ENCODE peak calls at places on chromosome X, in eight cellular contexts. One of them, this sample, is unnamed.

GRCh38 chrX:15619053-15619772 is 18.5 kb upstream of the ACE2 start:
- DNase-seq in neural progenitor cell: no peak
- DNase-seq in SK-N-SH: no peak
- DNase-seq in fibroblast of lung: peak; percentile 30
- DNase-seq in GM23248: peak; percentile 10
- DNase-seq in endothelial cell of umbilical vein: no peak
- DNase-seq in Karpas-422: no peak
- DNase-seq in IMR-90: peak; percentile 2
- DNase-seq in this sample: peak; percentile 93

GRCh38 chrX:29397506-29397905 is 810.3 kb downstream of the IL1RAPL1 start:
- DNase-seq in neural progenitor cell: no peak
- DNase-seq in SK-N-SH: no peak
- DNase-seq in fibroblast of lung: peak; percentile 87
- DNase-seq in GM23248: peak; percentile 1
- DNase-seq in endothelial cell of umbilical vein: no peak
- DNase-seq in Karpas-422: no peak
- DNase-seq in IMR-90: peak; percentile 58
- DNase-seq in this sample: no peak

GRCh38 chrX:114087543-114087942 is 496.3 kb upstream of the HTR2C start:
- DNase-seq in neural progenitor cell: no peak
- DNase-seq in SK-N-SH: no peak
- DNase-seq in fibroblast of lung: no peak
- DNase-seq in GM23248: no peak
- DNase-seq in endothelial cell of umbilical vein: no peak
- DNase-seq in Karpas-422: no peak
- DNase-seq in IMR-90: no peak
- DNase-seq in this sample: no peak

GRCh38 chrX:312621-313331 is 5.8 kb downstream of the GTPBP6 start:
- DNase-seq in neural progenitor cell: no peak
- DNase-seq in SK-N-SH: no peak
- DNase-seq in fibroblast of lung: no peak
- DNase-seq in GM23248: no peak
- DNase-seq in endothelial cell of umbilical vein: no peak
- DNase-seq in Karpas-422: no peak
- DNase-seq in IMR-90: no peak
- DNase-seq in this sample: no peak

GRCh38 chrX:13936804-13937203 is 92.9 kb downstream of the GEMIN8 start:
- DNase-seq in neural progenitor cell: no peak
- DNase-seq in SK-N-SH: no peak
- DNase-seq in fibroblast of lung: no peak
- DNase-seq in GM23248: no peak
- DNase-seq in endothelial cell of umbilical vein: no peak
- DNase-seq in Karpas-422: no peak
- DNase-seq in IMR-90: no peak
- DNase-seq in this sample: no peak

GRCh38 chrX:23127586-23127985 is 127.8 kb downstream of the DDX53 start:
- DNase-seq in neural progenitor cell: no peak
- DNase-seq in SK-N-SH: no peak
- DNase-seq in fibroblast of lung: no peak
- DNase-seq in GM23248: no peak
- DNase-seq in endothelial cell of umbilical vein: no peak
- DNase-seq in Karpas-422: no peak
- DNase-seq in IMR-90: no peak
- DNase-seq in this sample: no peak

GRCh38 chrX:48611703-48612102 is 14.4 kb downstream of the WDR13 start:
- DNase-seq in neural progenitor cell: no peak
- DNase-seq in SK-N-SH: no peak
- DNase-seq in fibroblast of lung: no peak
- DNase-seq in GM23248: no peak
- DNase-seq in endothelial cell of umbilical vein: no peak
- DNase-seq in Karpas-422: no peak
- DNase-seq in IMR-90: no peak
- DNase-seq in this sample: no peak

GRCh38 chrX:132292753-132293152 is 73.5 kb upstream of the RAP2C start:
- DNase-seq in neural progenitor cell: peak; percentile 70
- DNase-seq in SK-N-SH: peak; percentile 54
- DNase-seq in fibroblast of lung: peak; percentile 39
- DNase-seq in GM23248: peak; percentile 61
- DNase-seq in endothelial cell of umbilical vein: peak; percentile 35
- DNase-seq in Karpas-422: peak; percentile 74
- DNase-seq in IMR-90: peak; percentile 57
- DNase-seq in this sample: peak; percentile 49

GRCh38 chrX:107506596-107507031 is 57.2 kb downstream of the FRMPD3 start:
- DNase-seq in neural progenitor cell: no peak
- DNase-seq in SK-N-SH: peak; percentile 33
- DNase-seq in fibroblast of lung: no peak
- DNase-seq in GM23248: no peak
- DNase-seq in endothelial cell of umbilical vein: no peak
- DNase-seq in Karpas-422: no peak
- DNase-seq in IMR-90: no peak
- DNase-seq in this sample: no peak

GRCh38 chrX:24242649-24243556 is 71.0 kb downstream of the SUPT20HL2 start:
- DNase-seq in neural progenitor cell: no peak
- DNase-seq in SK-N-SH: no peak
- DNase-seq in fibroblast of lung: peak; percentile 18
- DNase-seq in GM23248: peak; percentile 77
- DNase-seq in endothelial cell of umbilical vein: no peak
- DNase-seq in Karpas-422: peak; percentile 76
- DNase-seq in IMR-90: peak; percentile 63
- DNase-seq in this sample: no peak

GRCh38 chrX:95318882-95319281 is 1365.8 kb upstream of the DIAPH2 start:
- DNase-seq in neural progenitor cell: peak; percentile 52
- DNase-seq in SK-N-SH: peak; percentile 31
- DNase-seq in fibroblast of lung: no peak
- DNase-seq in GM23248: peak; percentile 2
- DNase-seq in endothelial cell of umbilical vein: no peak
- DNase-seq in Karpas-422: peak; percentile 54
- DNase-seq in IMR-90: no peak
- DNase-seq in this sample: peak; percentile 19

GRCh38 chrX:136162827-136163427 is 15.6 kb downstream of the FHL1 start:
- DNase-seq in neural progenitor cell: peak; percentile 64
- DNase-seq in SK-N-SH: peak; percentile 43
- DNase-seq in fibroblast of lung: peak; percentile 42
- DNase-seq in GM23248: peak; percentile 73
- DNase-seq in endothelial cell of umbilical vein: peak; percentile 59
- DNase-seq in Karpas-422: peak; percentile 68
- DNase-seq in IMR-90: peak; percentile 43
- DNase-seq in this sample: peak; percentile 45

GRCh38 chrX:153876112-153876491 is 9.9 kb downstream of the L1CAM start:
- DNase-seq in neural progenitor cell: no peak
- DNase-seq in SK-N-SH: no peak
- DNase-seq in fibroblast of lung: no peak
- DNase-seq in GM23248: no peak
- DNase-seq in endothelial cell of umbilical vein: no peak
- DNase-seq in Karpas-422: no peak
- DNase-seq in IMR-90: no peak
- DNase-seq in this sample: no peak

GRCh38 chrX:48938721-48939416 is 18.5 kb downstream of the OTUD5 start:
- DNase-seq in neural progenitor cell: no peak
- DNase-seq in SK-N-SH: no peak
- DNase-seq in fibroblast of lung: no peak
- DNase-seq in GM23248: no peak
- DNase-seq in endothelial cell of umbilical vein: no peak
- DNase-seq in Karpas-422: no peak
- DNase-seq in IMR-90: no peak
- DNase-seq in this sample: no peak

GRCh38 chrX:54452920-54453319 is 12.7 kb downstream of the TSR2 start:
- DNase-seq in neural progenitor cell: peak; percentile 57
- DNase-seq in SK-N-SH: peak; percentile 63
- DNase-seq in fibroblast of lung: peak; percentile 6
- DNase-seq in GM23248: peak; percentile 43
- DNase-seq in endothelial cell of umbilical vein: no peak
- DNase-seq in Karpas-422: peak; percentile 67
- DNase-seq in IMR-90: peak; percentile 8
- DNase-seq in this sample: no peak

GRCh38 chrX:123267220-123267619 is 83.1 kb downstream of the GRIA3 start:
- DNase-seq in neural progenitor cell: no peak
- DNase-seq in SK-N-SH: no peak
- DNase-seq in fibroblast of lung: peak; percentile 88
- DNase-seq in GM23248: peak; percentile 68
- DNase-seq in endothelial cell of umbilical vein: no peak
- DNase-seq in Karpas-422: no peak
- DNase-seq in IMR-90: no peak
- DNase-seq in this sample: no peak

GRCh38 chrX:97616883-97617510 is 733.3 kb downstream of the RPA4 start:
- DNase-seq in neural progenitor cell: no peak
- DNase-seq in SK-N-SH: no peak
- DNase-seq in fibroblast of lung: peak; percentile 71
- DNase-seq in GM23248: peak; percentile 72
- DNase-seq in endothelial cell of umbilical vein: peak; percentile 77
- DNase-seq in Karpas-422: no peak
- DNase-seq in IMR-90: peak; percentile 74
- DNase-seq in this sample: peak; percentile 83
- H3K4me2 ChIP-seq in neural progenitor cell: no peak overlapping the region
- H3K4me2 ChIP-seq in SK-N-SH: peak overlapping the region; percentile 31
- H3K4me2 ChIP-seq in fibroblast of lung: no peak overlapping the region
- H3K4me2 ChIP-seq in GM23248: peak overlapping the region; percentile 67
- H3K4me2 ChIP-seq in endothelial cell of umbilical vein: peak overlapping the region; percentile 73
- H3K4me2 ChIP-seq in Karpas-422: no peak overlapping the region
- H3K4me2 ChIP-seq in IMR-90: no peak overlapping the region
- H3K4me2 ChIP-seq in this sample: peak overlapping the region; percentile 54

GRCh38 chrX:133685806-133686205 is 270.5 kb upstream of the GPC4 start:
- DNase-seq in neural progenitor cell: no peak
- DNase-seq in SK-N-SH: peak; percentile 33
- DNase-seq in fibroblast of lung: no peak
- DNase-seq in GM23248: no peak
- DNase-seq in endothelial cell of umbilical vein: no peak
- DNase-seq in Karpas-422: peak; percentile 87
- DNase-seq in IMR-90: no peak
- DNase-seq in this sample: no peak
- H3K4me2 ChIP-seq in neural progenitor cell: no peak overlapping the region
- H3K4me2 ChIP-seq in SK-N-SH: no peak overlapping the region
- H3K4me2 ChIP-seq in fibroblast of lung: no peak overlapping the region
- H3K4me2 ChIP-seq in GM23248: no peak overlapping the region
- H3K4me2 ChIP-seq in endothelial cell of umbilical vein: no peak overlapping the region
- H3K4me2 ChIP-seq in Karpas-422: peak overlapping the region; percentile 33
- H3K4me2 ChIP-seq in IMR-90: no peak overlapping the region
- H3K4me2 ChIP-seq in this sample: no peak overlapping the region

GRCh38 chrX:46573896-46574336 is 351 bp downstream of the CHST7 start:
- DNase-seq in neural progenitor cell: peak; percentile 72
- DNase-seq in SK-N-SH: peak; percentile 58
- DNase-seq in fibroblast of lung: peak; percentile 65
- DNase-seq in GM23248: peak; percentile 77
- DNase-seq in endothelial cell of umbilical vein: peak; percentile 63
- DNase-seq in Karpas-422: peak; percentile 78
- DNase-seq in IMR-90: peak; percentile 48
- DNase-seq in this sample: peak; percentile 64

GRCh38 chrX:46573331-46573895 is at the start of gene CHST7:
- DNase-seq in neural progenitor cell: peak; percentile 88
- DNase-seq in SK-N-SH: peak; percentile 81
- DNase-seq in fibroblast of lung: peak; percentile 75
- DNase-seq in GM23248: peak; percentile 81
- DNase-seq in endothelial cell of umbilical vein: peak; percentile 75
- DNase-seq in Karpas-422: peak; percentile 80
- DNase-seq in IMR-90: peak; percentile 52
- DNase-seq in this sample: peak; percentile 53

GRCh38 chrX:46572295-46572936 is 1.1 kb upstream of the CHST7 start:
- DNase-seq in neural progenitor cell: no peak
- DNase-seq in SK-N-SH: no peak
- DNase-seq in fibroblast of lung: no peak
- DNase-seq in GM23248: peak; percentile 16
- DNase-seq in endothelial cell of umbilical vein: no peak
- DNase-seq in Karpas-422: peak; percentile 79
- DNase-seq in IMR-90: no peak
- DNase-seq in this sample: no peak

GRCh38 chrX:46569621-46570020 is 3.9 kb upstream of the CHST7 start:
- DNase-seq in neural progenitor cell: no peak
- DNase-seq in SK-N-SH: no peak
- DNase-seq in fibroblast of lung: no peak
- DNase-seq in GM23248: no peak
- DNase-seq in endothelial cell of umbilical vein: no peak
- DNase-seq in Karpas-422: no peak
- DNase-seq in IMR-90: no peak
- DNase-seq in this sample: no peak

DNA sequence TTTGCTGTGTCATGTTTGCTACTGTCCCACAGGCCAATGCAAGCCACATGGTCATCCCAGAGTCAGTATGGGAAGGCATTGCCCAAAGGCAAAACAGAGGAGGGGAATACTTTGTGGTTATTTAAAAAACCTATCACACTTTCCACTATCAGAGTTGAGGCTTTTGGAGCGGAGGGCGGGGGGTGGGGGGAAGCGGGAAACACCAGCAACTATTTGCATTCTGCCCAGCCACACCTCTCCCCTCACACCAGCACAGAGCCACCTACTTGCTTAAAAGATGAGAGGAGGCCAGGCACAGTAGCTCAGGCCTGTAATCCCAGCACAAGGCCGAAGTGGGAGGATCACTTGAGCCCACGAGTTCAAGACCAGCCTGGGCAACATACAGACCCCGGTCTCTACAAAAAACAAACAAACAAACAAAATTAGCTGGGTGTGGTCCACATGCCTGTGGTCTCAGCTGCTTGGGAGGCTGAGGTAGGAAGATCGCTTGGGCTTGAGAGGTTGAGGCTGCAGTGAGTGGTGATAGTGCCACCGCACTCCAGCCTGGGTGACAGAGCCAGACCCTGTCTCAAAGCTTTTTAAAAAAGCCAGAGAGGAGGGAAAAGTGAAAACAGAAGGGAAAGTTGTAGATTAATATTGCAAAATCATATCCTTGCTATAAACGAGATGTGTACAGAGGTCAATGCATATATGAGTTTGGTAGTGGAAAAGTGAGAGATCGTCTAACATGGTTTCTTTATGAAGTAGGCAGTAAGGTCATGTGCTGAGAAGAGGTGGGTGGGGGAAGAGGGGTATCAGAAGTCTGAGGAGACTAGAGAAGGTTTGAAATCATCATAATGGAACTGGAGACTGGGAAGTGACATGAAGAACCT is 1.9 kb upstream of the CHST7 start:
- DNase-seq in neural progenitor cell: no peak
- DNase-seq in SK-N-SH: no peak
- DNase-seq in fibroblast of lung: no peak
- DNase-seq in GM23248: no peak
- DNase-seq in endothelial cell of umbilical vein: no peak
- DNase-seq in Karpas-422: no peak
- DNase-seq in IMR-90: no peak
- DNase-seq in this sample: no peak
- H3K4me2 ChIP-seq in neural progenitor cell: no peak overlapping the region
- H3K4me2 ChIP-seq in SK-N-SH: no peak overlapping the region
- H3K4me2 ChIP-seq in fibroblast of lung: no peak overlapping the region
- H3K4me2 ChIP-seq in GM23248: no peak overlapping the region
- H3K4me2 ChIP-seq in endothelial cell of umbilical vein: no peak overlapping the region
- H3K4me2 ChIP-seq in Karpas-422: no peak overlapping the region
- H3K4me2 ChIP-seq in IMR-90: no peak overlapping the region
- H3K4me2 ChIP-seq in this sample: no peak overlapping the region

GRCh38 chrX:140764401-140764919 is 54.9 kb downstream of the LINC00632 start:
- DNase-seq in neural progenitor cell: peak; percentile 59
- DNase-seq in SK-N-SH: peak; percentile 22
- DNase-seq in fibroblast of lung: peak; percentile 67
- DNase-seq in GM23248: peak; percentile 80
- DNase-seq in endothelial cell of umbilical vein: peak; percentile 27
- DNase-seq in Karpas-422: no peak
- DNase-seq in IMR-90: peak; percentile 54
- DNase-seq in this sample: no peak
- H3K4me2 ChIP-seq in neural progenitor cell: peak overlapping the region; percentile 76
- H3K4me2 ChIP-seq in SK-N-SH: peak overlapping the region; percentile 48
- H3K4me2 ChIP-seq in fibroblast of lung: peak overlapping the region; percentile 58
- H3K4me2 ChIP-seq in GM23248: peak overlapping the region; percentile 99
- H3K4me2 ChIP-seq in endothelial cell of umbilical vein: peak overlapping the region; percentile 75
- H3K4me2 ChIP-seq in Karpas-422: no peak overlapping the region
- H3K4me2 ChIP-seq in IMR-90: peak overlapping the region; percentile 64
- H3K4me2 ChIP-seq in this sample: peak overlapping the region; percentile 54

GRCh38 chrX:130170752-130171445 is 863 bp upstream of the RAB33A start:
- DNase-seq in neural progenitor cell: peak; percentile 77
- DNase-seq in SK-N-SH: peak; percentile 83
- DNase-seq in fibroblast of lung: peak; percentile 8
- DNase-seq in GM23248: peak; percentile 11
- DNase-seq in endothelial cell of umbilical vein: no peak
- DNase-seq in Karpas-422: peak; percentile 90
- DNase-seq in IMR-90: no peak
- DNase-seq in this sample: no peak
- H3K4me2 ChIP-seq in neural progenitor cell: peak overlapping the region; percentile 85
- H3K4me2 ChIP-seq in SK-N-SH: peak overlapping the region; percentile 71
- H3K4me2 ChIP-seq in fibroblast of lung: peak overlapping the region; percentile 84
- H3K4me2 ChIP-seq in GM23248: peak overlapping the region; percentile 48
- H3K4me2 ChIP-seq in endothelial cell of umbilical vein: peak overlapping the region; percentile 57
- H3K4me2 ChIP-seq in Karpas-422: peak overlapping the region; percentile 77
- H3K4me2 ChIP-seq in IMR-90: peak overlapping the region; percentile 65
- H3K4me2 ChIP-seq in this sample: peak overlapping the region; percentile 81